ENCODE peak calls at places on chromosomes 4 and X, in six cellular contexts. X is psoas muscle; D is upper lobe of left lung; V is cardiac fibroblast; O is GM23248; H is activated naive CD4-positive, alpha-beta T cell treated with anti-CD3 and anti-CD28 coated beads, Interleukin-2, amount 10 ng/mL, durations not matched to agents 7 days and 5 days. F is an unnamed sample.

GRCh38 chr4:97279410-97279809 is 863.9 kb downstream of the STPG2 start:
- DNase-seq in H (no peak), X (no peak), V (no peak), D (no peak), O (no peak), F (no peak)

GRCh38 chr4:38381788-38382187 is 282.2 kb upstream of the KLF3 start:
- DNase-seq in X (peak), V (no peak), H (no peak), D (no peak), O (no peak), F (no peak)

GRCh38 chr4:38185406-38185805 is 225.2 kb downstream of the PTTG2 start:
- DNase-seq in X (no peak), V (no peak), O (no peak), H (no peak), D (no peak), F (no peak)

GRCh38 chr4:155307731-155308277 is 69.0 kb downstream of the MAP9 start:
- DNase-seq in D (no peak), X (no peak), O (no peak), V (no peak), H (no peak), F (no peak)

GRCh38 chr4:158863296-158863695 is 94.5 kb downstream of the FNIP2 start:
- DNase-seq in X (no peak), V (no peak), O (no peak), H (no peak), D (no peak), F (no peak)

GRCh38 chr4:128831526-128832252 is 22.2 kb downstream of the JADE1 start:
- DNase-seq in O (no peak), X (no peak), H (no peak), V (no peak), D (no peak), F (no peak)

GRCh38 chr4:172599554-172599953 is 569.1 kb upstream of the GALNT7 start:
- DNase-seq in V (no peak), O (no peak), H (no peak), X (no peak), D (no peak), F (no peak)

GRCh38 chr4:81652069-81652478 is 180.4 kb upstream of the RASGEF1B start:
- DNase-seq in V (no peak), X (no peak), H (no peak), D (no peak), O (no peak), F (no peak)

GRCh38 chr4:99790796-99791617 is 25.6 kb upstream of the DAPP1 start:
- DNase-seq in D (no peak), X (no peak), O (no peak), H (no peak), V (peak), F (no peak)

GRCh38 chr4:11698846-11699590 is 270.3 kb upstream of the HS3ST1 start:
- DNase-seq in X (no peak), D (no peak), V (peak), H (no peak), O (no peak), F (peak)

GRCh38 chr4:137794779-137795178 is 262.5 kb upstream of the PCDH18 start:
- DNase-seq in X (no peak), D (no peak), V (no peak), O (peak), H (no peak), F (no peak)

GRCh38 chrX:71911023-71911730 is 532 bp downstream of the NHSL2 start:
- DNase-seq in X (peak), D (no peak), O (peak), V (no peak), H (peak), F (no peak)

GRCh38 chr4:80360102-80360501 is 24.6 kb downstream of the CFAP299 start:
- DNase-seq in X (no peak), O (no peak), H (no peak), V (no peak), D (no peak), F (no peak)

GRCh38 chrX:150084474-150085229 is 146.4 kb upstream of the EOLA2 start:
- DNase-seq in X (no peak), V (peak), O (peak), H (no peak), D (no peak), F (peak)

GRCh38 chrX:122245943-122246342 is 938.1 kb upstream of the GRIA3 start:
- DNase-seq in H (no peak), D (no peak), X (no peak), V (no peak), O (no peak), F (no peak)

GRCh38 chrX:16022580-16023170 is 100.7 kb upstream of the GRPR start:
- DNase-seq in D (no peak), V (peak), X (no peak), H (no peak), O (peak), F (no peak)

GRCh38 chr4:8534601-8535000 is 45.6 kb upstream of the GPR78 start:
- DNase-seq in H (no peak), D (no peak), X (no peak), V (no peak), O (no peak), F (no peak)

F was measured in hepatic stellate cell.